ENCODE peak calls at places on chromosome 4, in ten cellular contexts. U is endodermal cell, K is small intestine, H is caudate nucleus, Q is tibial nerve, X is brain microvascular endothelial cell, O is aorta, F is kidney, L is pancreas, W is vagina. V is an unnamed sample.

GRCh38 chr4:8790749-8791148 is 80.9 kb downstream of the HMX1 start:
- DNase-seq in Q (no peak), L (no peak), H (no peak), U (no peak), O (no peak), X (no peak), K (no peak), W (no peak), F (no peak), V (no peak)

GRCh38 chr4:117796677-117797076 is 237.6 kb upstream of the NDST3 start:
- DNase-seq in H (no peak), W (no peak), X (no peak), Q (no peak), U (no peak), F (no peak), O (no peak), K (peak), L (no peak), V (no peak)

GRCh38 chr4:15396157-15396800 is 31.6 kb upstream of the C1QTNF7 start:
- DNase-seq in L (no peak), X (peak), O (no peak), F (peak), U (peak), W (no peak), K (peak), H (no peak), Q (no peak), V (no peak)

GRCh38 chr4:147056951-147057630 is 111.4 kb upstream of the TTC29 start:
- DNase-seq in X (no peak), F (no peak), L (no peak), K (no peak), O (no peak), H (no peak), W (no peak), Q (no peak), U (no peak), V (no peak)

GRCh38 chr4:40575846-40576245 is 53.8 kb downstream of the RBM47 start:
- DNase-seq in Q (no peak), F (no peak), O (no peak), W (no peak), L (no peak), H (no peak), U (no peak), K (no peak), X (no peak), V (no peak)

GRCh38 chr4:109730294-109731051 is 603 bp upstream of the PLA2G12A start:
- DNase-seq in K (peak), H (peak), O (peak), U (no peak), W (peak), Q (no peak), X (peak), L (peak), F (peak), V (peak)

GRCh38 chr4:41957634-41958033 is 22.4 kb downstream of the TMEM33 start:
- DNase-seq in L (no peak), Q (no peak), F (no peak), U (no peak), X (no peak), H (no peak), O (no peak), K (peak), W (no peak), V (no peak)

GRCh38 chr4:8915201-8916200 is 43.9 kb upstream of the HMX1 start:
- DNase-seq in X (no peak), L (no peak), H (no peak), U (no peak), W (peak), Q (no peak), F (peak), K (no peak), O (peak), V (peak)

GRCh38 chr4:100738388-100739165 is 220.8 kb upstream of the EMCN start:
- DNase-seq in L (no peak), U (no peak), F (no peak), K (peak), O (no peak), Q (peak), X (peak), W (peak), H (no peak), V (no peak)

GRCh38 chr4:93359609-93360008 is 468.9 kb upstream of the ATOH1 start:
- DNase-seq in U (no peak), L (no peak), K (peak), O (no peak), H (no peak), F (no peak), Q (no peak), W (no peak), X (no peak), V (no peak)

GRCh38 chr4:15930314-15930713 is 8.2 kb downstream of the FGFBP1 start:
- DNase-seq in L (no peak), Q (no peak), X (no peak), H (no peak), F (no peak), O (no peak), U (no peak), W (no peak), K (no peak), V (no peak)

GRCh38 chr4:48944659-48945290 is 38.2 kb upstream of the OCIAD2 start:
- DNase-seq in U (peak), Q (no peak), K (no peak), W (no peak), F (no peak), O (no peak), X (no peak), L (no peak), H (no peak), V (no peak)

GRCh38 chr4:12411072-12411471 is 982.4 kb upstream of the HS3ST1 start:
- DNase-seq in U (no peak), W (no peak), O (no peak), L (no peak), F (no peak), Q (no peak), X (no peak), H (no peak), K (no peak), V (peak)

GRCh38 chr4:113069212-113069892 is 19.9 kb downstream of the ANK2 start:
- DNase-seq in H (no peak), U (no peak), F (no peak), Q (no peak), L (no peak), O (no peak), X (peak), W (no peak), K (no peak), V (no peak)

GRCh38 chr4:156473175-156473574 is 498.4 kb downstream of the PDGFC start:
- DNase-seq in O (no peak), F (no peak), W (no peak), H (no peak), Q (no peak), X (no peak), L (no peak), K (no peak), U (no peak), V (no peak)

GRCh38 chr4:142144813-142145212 is 508.4 kb downstream of the IL15 start:
- DNase-seq in Q (no peak), L (no peak), F (no peak), W (no peak), X (no peak), K (no peak), O (no peak), U (no peak), H (no peak), V (no peak)

GRCh38 chr4:182893490-182893889 is 23.7 kb downstream of the DCTD start:
- DNase-seq in W (no peak), U (no peak), O (no peak), K (no peak), F (no peak), X (no peak), L (no peak), H (no peak), Q (no peak), V (no peak)

GRCh38 chr4:109574931-109575804 is 15.1 kb downstream of the MCUB start:
- DNase-seq in Q (no peak), X (no peak), L (no peak), W (no peak), F (no peak), K (no peak), O (no peak), H (no peak), U (no peak), V (no peak)

GRCh38 chr4:75490155-75490554 is 24.0 kb downstream of the RCHY1 start:
- DNase-seq in L (no peak), H (no peak), K (no peak), F (no peak), X (no peak), U (no peak), W (no peak), Q (no peak), O (no peak), V (no peak)

GRCh38 chr4:138241281-138242075 is 671 bp downstream of the SLC7A11 start:
- DNase-seq in K (peak), Q (no peak), L (peak), W (no peak), U (peak), X (peak), H (no peak), F (no peak), O (no peak), V (no peak)

GRCh38 chr4:16294455-16294854 is 68.2 kb upstream of the TAPT1 start:
- DNase-seq in X (peak), K (no peak), U (no peak), O (no peak), Q (no peak), F (no peak), W (no peak), L (no peak), H (no peak), V (no peak)

GRCh38 chr4:19592391-19592790 is 659.3 kb upstream of the SLIT2 start:
- DNase-seq in X (no peak), U (no peak), H (no peak), K (no peak), L (no peak), W (no peak), Q (no peak), O (no peak), F (no peak), V (no peak)

GRCh38 chr4:131644619-131645018 is 1504.5 kb upstream of the PCDH10 start:
- DNase-seq in H (no peak), F (no peak), U (peak), X (no peak), O (no peak), K (no peak), W (no peak), L (no peak), Q (no peak), V (no peak)

GRCh38 chr4:184528713-184529112 is 54.4 kb upstream of the IRF2 start:
- DNase-seq in W (no peak), X (no peak), L (no peak), U (no peak), F (no peak), H (no peak), O (no peak), Q (no peak), K (no peak), V (no peak)

GRCh38 chr4:184529283-184529682 is 54.9 kb upstream of the IRF2 start:
- DNase-seq in L (no peak), U (no peak), F (no peak), X (peak), Q (no peak), H (no peak), K (no peak), W (no peak), O (no peak), V (no peak)

GRCh38 chr4:184526228-184526627 is 51.9 kb upstream of the IRF2 start:
- DNase-seq in U (no peak), L (no peak), H (no peak), Q (no peak), F (no peak), W (no peak), O (no peak), X (no peak), K (no peak), V (no peak)
- H3K27ac ChIP-seq in U (no peak), L (no peak), H (no peak), Q (no peak), F (no peak), W (no peak), O (no peak), X (no peak), K (no peak), V (no peak)

DNA sequence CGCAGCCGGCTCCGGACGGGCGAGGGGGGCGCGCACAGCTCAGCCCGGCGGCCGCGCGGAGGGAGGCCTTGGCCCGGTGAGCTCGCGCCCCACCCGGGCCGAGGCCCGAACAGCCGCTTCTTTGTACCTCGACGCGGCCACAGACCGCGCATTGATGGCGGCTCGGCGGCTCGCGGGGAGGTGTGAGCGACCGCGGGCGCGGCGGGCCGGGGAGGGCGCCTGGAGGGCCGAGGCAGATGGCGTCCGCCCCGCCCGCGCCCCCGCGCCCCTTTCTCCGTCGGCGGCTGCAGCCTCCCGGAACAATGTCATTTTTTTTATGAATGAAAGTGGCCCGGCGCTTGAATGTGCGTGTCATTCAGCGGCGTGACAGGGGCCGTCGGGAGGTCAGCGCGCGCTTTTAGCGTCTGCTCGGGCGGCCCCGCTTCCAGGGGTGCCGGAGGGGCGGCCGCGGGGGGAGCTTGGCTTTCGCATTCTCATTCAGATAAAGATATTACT is 1.8 kb downstream of the FGFR3 start:
- DNase-seq in Q (no peak), K (no peak), L (no peak), H (no peak), O (no peak), F (no peak), W (no peak), X (no peak), U (no peak), V (no peak)
- H3K27ac ChIP-seq in Q (no peak), K (peak), L (peak), H (peak), O (no peak), F (no peak), W (no peak), X (no peak), U (no peak), V (no peak)

DNA sequence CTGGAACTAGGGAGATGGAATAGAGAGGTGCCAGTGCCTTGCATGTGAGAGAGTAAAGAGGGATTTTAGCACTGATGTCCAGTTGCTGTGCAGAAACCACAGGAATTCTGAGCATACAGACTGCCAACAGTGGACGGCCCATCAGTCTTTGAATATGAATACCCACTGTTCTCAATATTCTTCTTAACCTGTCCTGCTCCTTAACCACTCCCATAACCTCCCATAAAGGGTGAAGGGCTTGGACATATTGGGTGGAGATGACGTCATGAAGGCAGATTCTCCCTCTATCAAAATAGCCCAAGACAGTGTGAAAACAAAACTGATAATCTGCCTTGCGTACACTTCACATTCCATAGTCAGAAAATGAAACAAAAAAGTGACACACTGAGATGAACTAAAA is 1313.7 kb upstream of the PABPC4L start:
- DNase-seq in F (no peak), X (peak), W (no peak), U (no peak), K (no peak), L (no peak), H (no peak), O (no peak), Q (no peak), V (no peak)
- H3K27ac ChIP-seq in F (no peak), X (no peak), W (no peak), U (no peak), K (no peak), L (no peak), H (no peak), O (no peak), Q (no peak), V (no peak)

GRCh38 chr4:87097075-87097474 is 123.3 kb downstream of the KLHL8 start:
- DNase-seq in Q (no peak), U (peak), H (no peak), K (no peak), O (no peak), X (no peak), W (no peak), F (no peak), L (no peak), V (no peak)
- H3K27ac ChIP-seq in Q (no peak), U (no peak), H (no peak), K (no peak), O (no peak), X (no peak), W (no peak), F (no peak), L (no peak), V (no peak)

GRCh38 chr4:81635128-81635527 is 163.4 kb upstream of the RASGEF1B start:
- DNase-seq in Q (no peak), U (no peak), L (no peak), X (no peak), O (no peak), H (no peak), F (no peak), K (no peak), W (no peak), V (no peak)

GRCh38 chr4:81632581-81633247 is 161.0 kb upstream of the RASGEF1B start:
- DNase-seq in Q (no peak), X (no peak), O (no peak), U (no peak), W (no peak), H (no peak), L (no peak), F (no peak), K (no peak), V (no peak)

GRCh38 chr4:81639248-81639647 is 167.5 kb upstream of the RASGEF1B start:
- DNase-seq in X (no peak), F (no peak), H (no peak), W (no peak), L (no peak), U (no peak), K (peak), Q (no peak), O (no peak), V (no peak)

GRCh38 chr4:81638698-81639097 is 167.0 kb upstream of the RASGEF1B start:
- DNase-seq in Q (no peak), W (no peak), H (no peak), F (no peak), O (no peak), L (no peak), X (no peak), U (no peak), K (no peak), V (no peak)

DNA sequence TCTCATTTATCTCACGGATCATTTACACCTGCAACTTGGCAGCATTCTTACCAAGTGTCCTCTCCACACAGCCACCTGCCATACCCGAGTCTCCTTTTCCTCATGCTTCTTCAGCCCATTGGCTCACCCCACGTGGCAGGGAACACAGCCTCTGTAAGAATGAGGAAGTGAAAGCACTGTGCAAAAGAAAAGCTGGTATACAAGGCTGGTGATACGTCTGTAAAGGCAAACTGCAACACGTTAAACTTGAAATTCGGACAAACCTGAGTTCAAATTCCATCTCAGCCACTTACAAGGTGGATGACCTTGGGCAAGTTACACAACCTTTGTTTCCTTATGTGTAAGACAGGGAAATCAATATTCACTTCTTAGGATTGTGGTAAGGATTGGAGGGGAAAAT is 164.0 kb upstream of the RASGEF1B start:
- DNase-seq in X (no peak), O (no peak), K (peak), W (no peak), F (no peak), H (no peak), Q (peak), U (no peak), L (no peak), V (no peak)
- H3K27ac ChIP-seq in X (no peak), O (no peak), K (peak), W (no peak), F (no peak), H (no peak), Q (no peak), U (no peak), L (no peak), V (no peak)

DNA sequence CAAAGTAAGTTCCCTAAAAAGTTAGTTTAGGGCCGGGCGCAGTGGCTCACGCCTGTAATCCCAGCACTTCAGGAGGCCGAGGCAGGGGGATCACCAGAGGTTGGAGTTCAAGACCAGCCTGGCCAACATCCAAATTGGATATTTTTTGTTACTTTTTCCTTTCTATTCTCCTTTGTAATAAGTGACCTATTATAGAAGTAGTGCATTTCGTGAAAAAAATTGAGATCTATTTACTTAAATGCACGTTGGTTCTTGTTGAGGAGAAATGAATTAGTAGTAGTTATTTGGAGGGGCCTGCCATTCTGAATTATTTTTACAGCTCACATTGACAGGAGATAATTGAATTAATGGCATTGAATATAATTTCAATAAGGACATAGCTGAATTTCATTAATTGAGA is 22.3 kb upstream of the NDUFC1 start:
- DNase-seq in X (no peak), K (no peak), O (peak), U (no peak), L (no peak), W (no peak), H (no peak), F (no peak), Q (no peak), V (no peak)
- H3K27ac ChIP-seq in X (no peak), K (no peak), O (no peak), U (no peak), L (no peak), W (no peak), H (no peak), F (no peak), Q (no peak), V (no peak)

V was measured in prostate gland.